ENCODE peak calls at places on chromosomes 11 and 22, in four cellular contexts. L is right atrium auricular region, N is iris pigment epithelial cell, I is amniotic stem cell. Z is an unnamed sample.

GRCh38 chr11:65417221-65417701 is 5.3 kb upstream of the NEAT1 start:
- DNase-seq in L (no peak), N (peak), I (no peak), Z (no peak)

GRCh38 chr11:61954106-61955030 is 4.2 kb downstream of the BEST1 start:
- DNase-seq in L (no peak), N (peak), I (no peak), Z (no peak)

GRCh38 chr11:2944953-2945756 is 15.9 kb upstream of the PHLDA2 start:
- DNase-seq in L (peak), N (peak), I (peak), Z (peak)

GRCh38 chr11:126461996-126462395 is 106.5 kb downstream of the ST3GAL4 start:
- DNase-seq in L (no peak), N (no peak), I (no peak), Z (no peak)

GRCh38 chr11:132278801-132279574 is 908.6 kb downstream of the NTM start:
- DNase-seq in L (no peak), N (peak), I (no peak), Z (peak)

GRCh38 chr11:2737876-2738275 is 38.1 kb upstream of the KCNQ1OT1 start:
- DNase-seq in L (no peak), N (peak), I (no peak), Z (no peak)

GRCh38 chr11:17906436-17906835 is 106.4 kb downstream of the SERGEF start:
- DNase-seq in L (no peak), N (no peak), I (no peak), Z (no peak)

GRCh38 chr22:33798401-33798800 is 121.9 kb downstream of the LARGE1 start:
- DNase-seq in L (no peak), N (no peak), I (no peak), Z (no peak)

GRCh38 chr11:2574553-2575535 is 125.0 kb downstream of the KCNQ1OT1 start:
- DNase-seq in L (no peak), N (no peak), I (no peak), Z (no peak)

GRCh38 chr11:8016396-8016949 is 29.3 kb downstream of the EIF3F start:
- DNase-seq in L (no peak), N (no peak), I (no peak), Z (no peak)

GRCh38 chr11:81644239-81644840 is 1089.3 kb downstream of the FAM181B start:
- DNase-seq in L (no peak), N (peak), I (no peak), Z (peak)

GRCh38 chr11:2074266-2074825 is 64.8 kb downstream of the IGF2 start:
- DNase-seq in L (no peak), N (no peak), I (no peak), Z (no peak)

GRCh38 chr11:83037877-83038276 is 33.8 kb downstream of the RAB30 start:
- DNase-seq in L (no peak), N (no peak), I (no peak), Z (no peak)

GRCh38 chr11:109508943-109509342 is 87.0 kb downstream of the C11orf87 start:
- DNase-seq in L (no peak), N (no peak), I (no peak), Z (no peak)

GRCh38 chr11:7520011-7520942 is 6.5 kb downstream of the PPFIBP2 start:
- DNase-seq in L (no peak), N (no peak), I (no peak), Z (no peak)

GRCh38 chr22:30046716-30047363 is 33.4 kb upstream of the HORMAD2 start:
- DNase-seq in L (no peak), N (no peak), I (no peak), Z (no peak)

GRCh38 chr11:76667271-76667818 is 3.2 kb downstream of the LRRC32 start:
- DNase-seq in L (no peak), N (no peak), I (no peak), Z (no peak)

GRCh38 chr22:24325105-24325757 is 54.6 kb downstream of the SPECC1L start:
- DNase-seq in L (no peak), N (peak), I (peak), Z (peak)

GRCh38 chr22:28986366-28986765 is 75.3 kb downstream of the C22orf31 start:
- DNase-seq in L (no peak), N (peak), I (no peak), Z (no peak)

GRCh38 chr22:24474649-24475048 is 20.5 kb upstream of the UPB1 start:
- DNase-seq in L (no peak), N (peak), I (no peak), Z (peak)

GRCh38 chr22:49052023-49052538 is 775.6 kb downstream of the BRD1 start:
- DNase-seq in L (no peak), N (no peak), I (no peak), Z (no peak)

GRCh38 chr11:112977620-112978212 is 16.5 kb downstream of the NCAM1 start:
- DNase-seq in L (no peak), N (peak), I (no peak), Z (peak)

GRCh38 chr11:64122411-64123101 is 43.4 kb downstream of the MACROD1 start:
- DNase-seq in L (no peak), N (no peak), I (no peak), Z (no peak)

GRCh38 chr22:28903080-28903479 is 19.7 kb downstream of the ZNRF3 start:
- DNase-seq in L (peak), N (no peak), I (no peak), Z (no peak)

GRCh38 chr11:108890482-108891092 is 225.7 kb downstream of the DDX10 start:
- DNase-seq in L (no peak), N (no peak), I (no peak), Z (no peak)

Z was measured in IMR-90.